ENCODE peak calls at places on chromosomes 13 and 19, in six cellular contexts. J, P, Y, G, W and Z are unnamed samples.

GRCh38 chr19:18251587-18252369 is 22.5 kb downstream of the IQCN start:
- DNase-seq in J (peak), P (peak), Y (peak), G (peak), W (peak), Z (peak)

GRCh38 chr19:36392916-36393673 is 14.1 kb upstream of the ZFP14 start:
- DNase-seq in J (no peak), P (no peak), Y (no peak), G (no peak), W (no peak), Z (no peak)

GRCh38 chr19:5905072-5905778 is 553 bp downstream of the VMAC start:
- DNase-seq in J (no peak), P (no peak), Y (no peak), G (no peak), W (no peak), Z (no peak)

GRCh38 chr13:49357694-49358093 is 86.2 kb downstream of the CAB39L start:
- DNase-seq in J (peak), P (peak), Y (no peak), G (no peak), W (no peak), Z (no peak)

GRCh38 chr13:35917252-35917941 is 213.8 kb downstream of the DCLK1 start:
- DNase-seq in J (peak), P (no peak), Y (no peak), G (no peak), W (no peak), Z (peak)

GRCh38 chr13:56670563-56670962 is 470.2 kb upstream of the PRR20A start:
- DNase-seq in J (no peak), P (no peak), Y (no peak), G (no peak), W (no peak), Z (no peak)

GRCh38 chr13:32035701-32036100 is 4.1 kb downstream of the FRY start:
- DNase-seq in J (no peak), P (no peak), Y (no peak), G (no peak), W (no peak), Z (no peak)

GRCh38 chr19:38224014-38224862 is at the start of gene DPF1:
- DNase-seq in J (peak), P (peak), Y (peak), G (peak), W (peak), Z (peak)

GRCh38 chr13:43083750-43084149 is 60.4 kb downstream of the DNAJC15 start:
- DNase-seq in J (no peak), P (no peak), Y (no peak), G (no peak), W (no peak), Z (no peak)

GRCh38 chr19:1229837-1230584 is 7.8 kb downstream of the CBARP start:
- DNase-seq in J (no peak), P (no peak), Y (no peak), G (no peak), W (no peak), Z (no peak)

GRCh38 chr19:11269408-11269807 is 7.1 kb upstream of the DOCK6 start:
- DNase-seq in J (peak), P (peak), Y (no peak), G (no peak), W (peak), Z (no peak)

GRCh38 chr13:111251646-111252448 is 68.6 kb upstream of the TEX29 start:
- DNase-seq in J (no peak), P (no peak), Y (no peak), G (no peak), W (no peak), Z (no peak)

GRCh38 chr19:55408320-55408836 is 790 bp upstream of the UBE2S start:
- DNase-seq in J (no peak), P (no peak), Y (no peak), G (no peak), W (no peak), Z (no peak)

GRCh38 chr13:110113284-110113764 is 193.6 kb downstream of the COL4A1 start:
- DNase-seq in J (peak), P (no peak), Y (no peak), G (no peak), W (peak), Z (no peak)

GRCh38 chr19:2719910-2720776 is 1.0 kb downstream of the DIRAS1 start:
- DNase-seq in J (peak), P (peak), Y (peak), G (no peak), W (no peak), Z (no peak)

GRCh38 chr19:3027292-3027691 is 1.8 kb downstream of the TLE2 start:
- DNase-seq in J (no peak), P (no peak), Y (no peak), G (no peak), W (no peak), Z (no peak)

GRCh38 chr19:912181-913079 is 589 bp downstream of the R3HDM4 start:
- DNase-seq in J (no peak), P (no peak), Y (no peak), G (no peak), W (peak), Z (no peak)

GRCh38 chr13:92804926-92805325 is 421.7 kb upstream of the GPC6 start:
- DNase-seq in J (no peak), P (peak), Y (no peak), G (no peak), W (no peak), Z (no peak)

GRCh38 chr13:42654760-42655159 is 80.8 kb downstream of the TNFSF11 start:
- DNase-seq in J (no peak), P (peak), Y (no peak), G (no peak), W (no peak), Z (no peak)

GRCh38 chr19:3575260-3575741 is 2.6 kb downstream of the HMG20B start:
- DNase-seq in J (no peak), P (no peak), Y (peak), G (no peak), W (no peak), Z (peak)

GRCh38 chr19:53812335-53812734 is 11.8 kb downstream of the NLRP12 start:
- DNase-seq in J (no peak), P (no peak), Y (no peak), G (no peak), W (no peak), Z (peak)

GRCh38 chr19:49398931-49399330 is 10.9 kb downstream of the KASH5 start:
- DNase-seq in J (no peak), P (no peak), Y (no peak), G (no peak), W (no peak), Z (no peak)

GRCh38 chr19:48573163-48573505 is 21.2 kb downstream of the SULT2B1 start:
- DNase-seq in J (no peak), P (no peak), Y (no peak), G (no peak), W (no peak), Z (no peak)